ENCODE peak calls at places on chromosomes 13 and 19, in seven cellular contexts. O is SK-N-SH, L is A549, Q is Panc1, J is HL-60, B is HepG2, S is HCT116. V is an unnamed sample.
A peak's percentile ranks its signal among the peaks of the same experiment; 100 is the strongest.

GRCh38 chr13:75788494-75788991 is 152.4 kb downstream of the LMO7 start:
- DNase-seq in S (no peak), B (no peak), J (no peak), Q (no peak), O (no peak), L (peak; percentile 48), V (no peak)

GRCh38 chr19:39497850-39498261 is 891 bp upstream of the DLL3 start:
- DNase-seq in Q (no peak), J (no peak), O (peak; percentile 88), B (peak; percentile 36), S (no peak), L (peak; percentile 69), V (peak; percentile 89)

GRCh38 chr19:12464769-12465725 is 19.6 kb downstream of the ZNF709 start:
- DNase-seq in B (no peak), S (no peak), L (no peak), O (no peak), J (no peak), Q (no peak), V (no peak)

GRCh38 chr13:110722971-110723370 is 9.5 kb downstream of the ING1 start:
- DNase-seq in L (no peak), S (no peak), B (no peak), O (no peak), J (no peak), Q (no peak), V (no peak)

GRCh38 chr13:50691176-50691681 is 152.3 kb downstream of the DLEU7 start:
- DNase-seq in J (no peak), S (no peak), B (no peak), L (no peak), Q (no peak), O (no peak), V (no peak)

GRCh38 chr13:89695343-89696257 is 1651.9 kb upstream of the MIR17HG start:
- DNase-seq in B (peak; percentile 9), O (peak; percentile 42), Q (peak; percentile 22), L (peak; percentile 39), J (peak; percentile 23), S (peak; percentile 22), V (peak; percentile 73)

GRCh38 chr13:23681253-23681652 is 111.0 kb downstream of the TNFRSF19 start:
- DNase-seq in J (no peak), Q (no peak), B (no peak), S (no peak), L (no peak), O (no peak), V (no peak)

GRCh38 chr13:29925457-29925856 is 75.0 kb upstream of the UBL3 start:
- DNase-seq in L (peak; percentile 87), S (no peak), B (peak; percentile 89), Q (no peak), J (peak; percentile 71), O (peak; percentile 50), V (no peak)

GRCh38 chr13:112181336-112182051 is 114.5 kb downstream of the SOX1 start:
- DNase-seq in B (no peak), O (no peak), L (no peak), Q (no peak), J (no peak), S (no peak), V (no peak)

GRCh38 chr13:76621726-76622125 is 264.5 kb downstream of the KCTD12 start:
- DNase-seq in L (no peak), S (no peak), J (no peak), O (no peak), Q (no peak), B (no peak), V (no peak)

GRCh38 chr19:48085904-48086864 is 24.4 kb downstream of the PLA2G4C start:
- DNase-seq in S (no peak), O (no peak), B (no peak), L (no peak), Q (no peak), J (no peak), V (peak; percentile 61)

GRCh38 chr13:78326608-78327007 is 276.7 kb downstream of the POU4F1 start:
- DNase-seq in O (peak; percentile 24), S (no peak), L (no peak), Q (no peak), J (no peak), B (no peak), V (no peak)

GRCh38 chr13:111911141-111911720 is 155.7 kb upstream of the SOX1 start:
- DNase-seq in S (no peak), J (no peak), O (no peak), Q (no peak), B (no peak), L (no peak), V (no peak)

GRCh38 chr19:1285737-1286360 is at the start of gene EFNA2:
- DNase-seq in B (no peak), S (no peak), Q (no peak), L (no peak), O (peak; percentile 84), J (no peak), V (no peak)

GRCh38 chr13:59416561-59416960 is 747.2 kb downstream of the DIAPH3 start:
- DNase-seq in J (no peak), B (no peak), O (no peak), S (no peak), Q (no peak), L (no peak), V (no peak)

GRCh38 chr13:30159446-30159839 is 147.9 kb downstream of the KATNAL1 start:
- DNase-seq in Q (no peak), B (no peak), J (no peak), S (no peak), L (no peak), O (no peak), V (no peak)

GRCh38 chr19:8115805-8116396 is 33.5 kb downstream of the FBN3 start:
- DNase-seq in B (no peak), O (no peak), Q (no peak), L (no peak), J (no peak), S (no peak), V (no peak)

GRCh38 chr19:7340959-7341837 is 7.5 kb upstream of the ARHGEF18 start:
- DNase-seq in L (peak; percentile 69), O (peak; percentile 71), S (peak; percentile 67), J (peak; percentile 64), Q (peak; percentile 52), B (peak; percentile 73), V (peak; percentile 94)

GRCh38 chr19:13117176-13117771 is 734 bp upstream of the TRMT1 start:
- DNase-seq in O (no peak), Q (no peak), L (no peak), B (no peak), J (no peak), S (peak; percentile 24), V (no peak)

GRCh38 chr19:27744926-27745844 is 1467.8 kb downstream of the UQCRFS1 start:
- DNase-seq in J (no peak), L (no peak), S (no peak), Q (no peak), B (no peak), O (no peak), V (no peak)

GRCh38 chr13:48009298-48009697 is 8.2 kb upstream of the SUCLA2 start:
- DNase-seq in L (peak; percentile 65), O (no peak), B (peak; percentile 44), Q (no peak), J (no peak), S (no peak), V (no peak)

GRCh38 chr13:21008026-21008425 is 53.4 kb downstream of the LATS2 start:
- DNase-seq in O (no peak), L (no peak), Q (no peak), J (no peak), B (no peak), S (no peak), V (no peak)
- H3K4me3 ChIP-seq in O (no peak overlapping the region), L (no peak overlapping the region), Q (no peak overlapping the region), J (no peak overlapping the region), B (no peak overlapping the region), S (no peak overlapping the region), V (no peak overlapping the region)

DNA sequence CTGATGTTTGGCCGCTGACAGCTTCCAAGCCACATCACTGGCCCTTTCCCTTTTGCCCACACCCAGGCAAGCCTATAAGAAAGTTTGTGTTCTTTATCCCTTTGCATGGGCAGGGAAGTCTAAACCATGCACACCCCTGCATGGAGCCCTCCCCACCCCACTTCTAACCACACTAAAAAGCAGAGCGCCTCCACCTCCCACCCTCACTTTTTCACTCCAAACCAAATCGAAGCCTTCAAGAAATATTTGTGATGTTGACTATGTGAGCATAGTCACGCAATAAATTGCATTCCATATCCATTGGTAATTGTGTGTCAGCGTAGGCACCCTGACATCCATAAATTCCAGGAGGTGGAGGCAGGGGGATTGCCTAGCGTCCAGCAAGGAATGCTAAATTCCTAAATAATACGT is 104.4 kb upstream of the LSM14A start:
- DNase-seq in Q (peak; percentile 50), J (no peak), O (no peak), S (peak; percentile 54), B (no peak), L (peak; percentile 78), V (no peak)
- TF ChIP-seq REST in Q (no peak), J (no peak), O (no peak), S (no peak), B (no peak), L (no peak), V (no peak)

GRCh38 chr13:108213946-108214345 is 1.4 kb downstream of the LIG4 start:
- DNase-seq in Q (no peak), O (no peak), S (no peak), J (no peak), L (no peak), B (no peak), V (no peak)
- H3K4me3 ChIP-seq in Q (peak overlapping the region; percentile 55), O (peak overlapping the region; percentile 54), S (no peak overlapping the region), J (no peak overlapping the region), L (no peak overlapping the region), B (no peak overlapping the region), V (peak overlapping the region; percentile 74)

DNA sequence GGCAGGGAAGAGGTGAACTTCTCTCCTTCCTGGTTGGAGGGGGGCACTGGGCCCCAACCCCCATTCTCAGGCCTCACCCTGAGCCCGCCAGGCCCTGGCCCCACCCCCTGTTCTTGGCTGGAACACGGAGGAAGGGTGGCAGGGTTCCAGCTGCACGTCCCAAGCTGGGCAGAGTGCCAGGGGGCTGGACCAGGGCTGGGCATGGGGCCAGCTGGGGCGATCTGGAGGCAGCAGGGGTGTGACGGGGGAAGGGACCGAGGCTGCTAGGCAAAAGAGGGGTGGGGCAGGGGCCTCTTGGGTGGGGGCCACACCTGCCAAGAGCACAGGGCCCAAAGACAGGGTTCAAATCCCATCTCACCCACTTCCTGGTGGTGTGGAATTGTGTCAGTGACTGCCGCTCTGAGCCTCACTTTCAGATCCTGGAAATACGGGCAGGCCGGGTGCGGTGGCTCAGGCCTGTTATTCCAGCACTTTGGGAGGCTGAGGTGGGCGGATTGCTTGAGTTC is 2.2 kb downstream of the HIF3A start:
- DNase-seq in Q (no peak), S (peak; percentile 45), L (peak; percentile 90), J (peak; percentile 74), B (peak; percentile 54), O (peak; percentile 99), V (no peak)
- TF ChIP-seq REST in Q (no peak), S (no peak), L (no peak), J (no peak), B (no peak), O (peak; percentile 44), V (no peak)

DNA sequence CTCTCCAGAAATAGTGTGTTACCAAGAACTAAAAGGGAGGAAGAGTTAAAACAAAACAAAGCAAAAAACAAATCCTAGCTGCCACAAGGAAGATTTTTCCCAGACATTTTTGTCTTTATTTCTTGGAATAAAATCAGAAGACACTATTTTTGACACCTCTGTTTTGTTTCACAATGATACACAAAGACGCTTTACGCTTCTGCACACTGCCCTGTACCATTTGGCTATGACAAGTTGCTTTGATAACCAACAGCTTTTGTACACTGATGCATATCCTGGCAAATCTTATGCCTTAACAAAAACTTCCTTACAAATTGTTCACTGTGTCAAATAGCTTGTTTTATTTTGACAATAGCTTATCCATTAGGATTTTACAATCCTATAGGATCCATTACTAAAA is 103.5 kb upstream of the RAP2A start:
- DNase-seq in O (no peak), J (no peak), L (no peak), B (no peak), S (no peak), Q (no peak), V (no peak)
- H3K4me3 ChIP-seq in O (no peak overlapping the region), J (no peak overlapping the region), L (no peak overlapping the region), B (no peak overlapping the region), S (no peak overlapping the region), Q (no peak overlapping the region), V (no peak overlapping the region)

GRCh38 chr13:82506805-82507404 is 1375.4 kb downstream of the SLITRK1 start:
- DNase-seq in L (no peak), Q (no peak), O (no peak), J (no peak), B (peak; percentile 3), S (no peak), V (no peak)
- TF ChIP-seq REST in L (no peak), Q (no peak), O (no peak), J (no peak), B (no peak), S (no peak), V (no peak)

V was measured in GM23338.